ENCODE peak calls at places on chromosomes 3 and 15, in four cellular contexts. G, V, P and T are unnamed samples.

GRCh38 chr3:128551464-128551863 is 58.5 kb upstream of the GATA2 start:
- DNase-seq in G (no peak), V (no peak), P (peak), T (no peak)

GRCh38 chr3:178546079-178546478 is 9.8 kb downstream of the KCNMB2 start:
- DNase-seq in G (no peak), V (no peak), P (no peak), T (no peak)

GRCh38 chr3:66555214-66555844 is 54.5 kb upstream of the LRIG1 start:
- DNase-seq in G (no peak), V (no peak), P (no peak), T (peak)

GRCh38 chr3:65277788-65278187 is 590.0 kb upstream of the ADAMTS9 start:
- DNase-seq in G (no peak), V (peak), P (no peak), T (no peak)

GRCh38 chr3:157261000-157261399 is 101.1 kb upstream of the CCNL1 start:
- DNase-seq in G (no peak), V (no peak), P (no peak), T (no peak)

GRCh38 chr3:153311531-153311930 is 149.5 kb downstream of the RAP2B start:
- DNase-seq in G (no peak), V (no peak), P (no peak), T (no peak)

GRCh38 chr3:171165499-171165921 is 139.0 kb upstream of the SLC2A2 start:
- DNase-seq in G (no peak), V (peak), P (no peak), T (no peak)

GRCh38 chr3:13537926-13538325 is 11.0 kb upstream of the FBLN2 start:
- DNase-seq in G (no peak), V (no peak), P (no peak), T (peak)

GRCh38 chr15:36428102-36428845 is 151.2 kb upstream of the CDIN1 start:
- DNase-seq in G (no peak), V (no peak), P (no peak), T (peak)

GRCh38 chr15:49627407-49627877 is 6.6 kb downstream of the DTWD1 start:
- DNase-seq in G (no peak), V (no peak), P (no peak), T (peak)

GRCh38 chr3:38084019-38084968 is 45.3 kb downstream of the DLEC1 start:
- DNase-seq in G (no peak), V (no peak), P (no peak), T (peak)

GRCh38 chr3:14897266-14897665 is 50.1 kb upstream of the NR2C2 start:
- DNase-seq in G (no peak), V (no peak), P (no peak), T (no peak)

GRCh38 chr3:151228291-151229125 is 25.5 kb upstream of the GPR171 start:
- DNase-seq in G (no peak), V (no peak), P (no peak), T (peak)

GRCh38 chr3:174243194-174243593 is 615.9 kb upstream of the NAALADL2 start:
- DNase-seq in G (no peak), V (no peak), P (no peak), T (peak)

GRCh38 chr15:54017911-54018310 is 39.7 kb downstream of the UNC13C start:
- DNase-seq in G (no peak), V (no peak), P (no peak), T (no peak)

GRCh38 chr3:45848392-45848791 is 6.5 kb upstream of the LZTFL1 start:
- DNase-seq in G (no peak), V (no peak), P (no peak), T (no peak)

GRCh38 chr3:52820741-52821140 is 9.7 kb downstream of the ITIH4 start:
- DNase-seq in G (peak), V (peak), P (peak), T (peak)

GRCh38 chr3:106018929-106019328 is 150.1 kb upstream of the CBLB start:
- DNase-seq in G (no peak), V (no peak), P (no peak), T (no peak)

GRCh38 chr3:160885791-160886286 is 129.8 kb downstream of the PPM1L start:
- DNase-seq in G (no peak), V (peak), P (no peak), T (peak)

GRCh38 chr3:42498791-42499477 is 3.5 kb upstream of the VIPR1 start:
- DNase-seq in G (no peak), V (peak), P (peak), T (no peak)

GRCh38 chr15:49987198-49987785 is 131.7 kb downstream of the ATP8B4 start:
- DNase-seq in G (no peak), V (no peak), P (no peak), T (peak)

GRCh38 chr3:8593022-8593817 is 51.4 kb downstream of the SSUH2 start:
- DNase-seq in G (no peak), V (no peak), P (peak), T (peak)

GRCh38 chr15:84598993-84599392 is 1.8 kb upstream of the ZSCAN2 start:
- DNase-seq in G (no peak), V (peak), P (peak), T (peak)

GRCh38 chr15:82045179-82045891 is 483 bp downstream of the MEX3B start:
- DNase-seq in G (peak), V (peak), P (peak), T (peak)

GRCh38 chr3:131794766-131795381 is 239.9 kb downstream of the CPNE4 start:
- DNase-seq in G (peak), V (peak), P (peak), T (peak)

GRCh38 chr3:143536817-143537535 is 311.3 kb downstream of the SLC9A9 start:
- DNase-seq in G (no peak), V (no peak), P (no peak), T (no peak)

GRCh38 chr3:154954750-154955149 is 125.4 kb upstream of the MME start:
- DNase-seq in G (no peak), V (no peak), P (no peak), T (peak)

GRCh38 chr3:170440346-170440745 is 21.7 kb downstream of the CLDN11 start:
- DNase-seq in G (no peak), V (no peak), P (no peak), T (peak)

GRCh38 chr3:61358364-61358763 is 107.1 kb upstream of the FHIT start:
- DNase-seq in G (no peak), V (no peak), P (no peak), T (peak)

GRCh38 chr3:56467108-56467507 is 1.2 kb downstream of the ERC2 start:
- DNase-seq in G (peak), V (peak), P (peak), T (peak)

GRCh38 chr3:158313344-158313927 is 203.5 kb downstream of the RSRC1 start:
- DNase-seq in G (no peak), V (no peak), P (no peak), T (peak)

GRCh38 chr3:79236488-79236887 is 531.3 kb downstream of the ROBO1 start:
- DNase-seq in G (no peak), V (no peak), P (no peak), T (no peak)

GRCh38 chr15:53833134-53833624 is 73.7 kb upstream of the WDR72 start:
- DNase-seq in G (no peak), V (no peak), P (no peak), T (no peak)

GRCh38 chr15:93968773-93969172 is 262.6 kb upstream of the MCTP2 start:
- DNase-seq in G (no peak), V (no peak), P (no peak), T (no peak)

GRCh38 chr3:52834871-52835501 is at the start of gene MUSTN1:
- DNase-seq in G (peak), V (no peak), P (no peak), T (peak)

GRCh38 chr3:87727783-87728182 is 331.0 kb downstream of the CGGBP1 start:
- DNase-seq in G (no peak), V (peak), P (no peak), T (no peak)

GRCh38 chr3:14879161-14879888 is 60.6 kb downstream of the FGD5 start:
- DNase-seq in G (no peak), V (peak), P (no peak), T (no peak)

GRCh38 chr3:129003578-129004112 is 2.5 kb downstream of the EFCC1 start:
- DNase-seq in G (no peak), V (peak), P (no peak), T (no peak)

GRCh38 chr3:4866841-4867240 is 112.4 kb upstream of the BHLHE40 start:
- DNase-seq in G (no peak), V (no peak), P (no peak), T (peak)

GRCh38 chr3:35500641-35501353 is 138.5 kb upstream of the ARPP21 start:
- DNase-seq in G (no peak), V (no peak), P (no peak), T (no peak)
- H2BK12ac ChIP-seq in G (no peak), V (no peak), P (no peak), T (no peak)

GRCh38 chr3:71456826-71457225 is 126.7 kb downstream of the FOXP1 start:
- DNase-seq in G (no peak), V (no peak), P (no peak), T (no peak)

GRCh38 chr3:71454513-71455423 is 128.8 kb downstream of the FOXP1 start:
- DNase-seq in G (no peak), V (no peak), P (no peak), T (no peak)

GRCh38 chr3:71458895-71459294 is 124.6 kb downstream of the FOXP1 start:
- DNase-seq in G (no peak), V (no peak), P (no peak), T (no peak)

GRCh38 chr3:71453822-71454512 is 129.6 kb downstream of the FOXP1 start:
- DNase-seq in G (no peak), V (no peak), P (no peak), T (no peak)

GRCh38 chr3:71456155-71456554 is 127.4 kb downstream of the FOXP1 start:
- DNase-seq in G (no peak), V (no peak), P (no peak), T (peak)
- H2BK15ac ChIP-seq in G (no peak), V (no peak), P (no peak), T (no peak)

DNA sequence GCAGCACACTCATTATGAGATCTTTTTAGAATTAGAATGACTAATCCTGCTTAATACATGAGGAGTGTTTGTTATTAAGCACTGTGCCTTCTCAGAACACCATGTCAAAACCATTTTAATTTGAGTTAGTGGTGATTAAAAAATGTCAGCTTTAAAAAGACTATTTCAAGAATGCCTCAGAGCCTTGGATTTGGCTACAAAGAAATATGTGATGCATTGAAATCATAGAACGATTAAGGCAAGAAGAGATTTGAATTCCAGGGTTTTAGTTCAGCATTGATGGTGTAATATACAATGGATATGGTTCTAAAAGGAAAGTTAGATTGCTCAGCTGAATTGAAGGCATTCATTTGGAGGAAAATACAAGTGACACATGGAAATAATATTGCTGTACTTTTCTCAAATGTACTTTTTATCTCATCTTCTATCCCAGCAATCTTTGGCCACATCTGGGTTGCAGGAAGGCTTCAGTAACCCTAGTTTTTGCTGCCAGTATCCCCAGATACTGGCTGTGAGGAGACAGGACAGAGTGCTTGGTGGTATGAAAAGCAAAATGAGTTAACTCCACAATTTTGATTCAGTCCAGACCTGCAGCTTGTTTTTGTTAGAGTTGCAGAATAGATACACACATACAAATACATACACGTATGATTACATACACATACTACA is 303.8 kb downstream of the CLSTN2 start:
- DNase-seq in G (no peak), V (no peak), P (no peak), T (no peak)
- H2BK12ac ChIP-seq in G (no peak), V (no peak), P (no peak), T (no peak)

GRCh38 chr15:67707520-67708283 is 117.6 kb upstream of the SKOR1 start:
- DNase-seq in G (no peak), V (peak), P (no peak), T (no peak)

GRCh38 chr15:67708500-67708899 is 116.8 kb upstream of the SKOR1 start:
- DNase-seq in G (no peak), V (no peak), P (no peak), T (no peak)
- H2BK15ac ChIP-seq in G (no peak), V (no peak), P (no peak), T (no peak)

GRCh38 chr15:31215490-31216209 is 111.0 kb upstream of the KLF13 start:
- DNase-seq in G (peak), V (peak), P (peak), T (peak)
- H2BK12ac ChIP-seq in G (no peak), V (no peak), P (peak), T (no peak)

DNA sequence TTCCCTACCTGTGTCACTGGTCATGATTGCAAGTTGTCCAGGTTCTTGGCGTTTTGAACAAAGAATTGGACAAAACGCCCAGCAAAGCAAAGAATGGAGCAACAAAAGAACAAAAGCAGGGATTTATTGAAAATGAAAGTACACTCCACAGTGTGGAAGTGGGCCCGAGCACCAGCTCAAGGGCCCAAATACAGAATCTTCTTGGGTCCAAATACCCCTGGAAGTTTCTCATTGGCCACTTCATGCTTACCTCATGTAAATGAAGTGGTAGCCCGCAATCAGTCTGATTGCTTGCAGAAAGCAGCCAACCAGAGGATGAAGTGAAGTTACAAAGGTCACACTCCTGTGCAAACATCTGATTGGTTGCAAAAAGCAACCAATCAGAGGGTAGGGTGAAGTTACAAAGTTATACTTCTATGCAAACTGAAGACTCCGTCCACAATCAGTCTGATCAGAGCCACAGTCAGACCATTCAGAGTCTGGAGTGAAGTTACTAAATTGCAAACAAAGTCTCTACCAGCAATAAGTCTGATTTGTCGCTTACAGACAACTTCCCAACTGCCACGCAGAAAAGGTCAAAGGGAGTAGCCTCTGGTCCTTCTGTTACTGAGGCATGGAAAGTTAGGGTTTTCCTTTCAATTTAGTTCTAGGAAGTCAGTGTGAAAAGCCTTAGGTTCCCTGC is 8.3 kb upstream of the TM4SF1 start:
- DNase-seq in G (no peak), V (no peak), P (no peak), T (no peak)
- H2BK15ac ChIP-seq in G (no peak), V (no peak), P (no peak), T (no peak)

DNA sequence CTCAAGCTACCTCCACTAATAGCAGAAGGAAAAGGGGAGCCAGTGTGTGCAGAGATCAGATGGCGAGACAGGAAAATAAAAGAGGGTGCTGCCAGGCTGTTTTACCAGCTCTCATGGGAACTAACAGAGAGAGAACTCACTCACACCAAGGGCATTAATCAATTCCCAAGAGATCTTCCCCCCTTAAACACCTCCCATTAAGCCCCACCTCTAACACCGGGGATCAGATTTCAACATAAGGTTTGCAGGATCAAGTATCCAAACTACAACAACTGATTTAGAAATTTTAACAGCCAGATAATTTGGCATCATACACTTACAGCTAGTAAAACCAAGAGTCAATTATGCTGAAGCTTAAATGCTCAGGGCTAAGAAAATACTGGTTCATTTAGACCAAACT is 18.9 kb downstream of the CD200 start:
- DNase-seq in G (no peak), V (no peak), P (no peak), T (no peak)
- H2BK12ac ChIP-seq in G (no peak), V (no peak), P (no peak), T (no peak)

GRCh38 chr3:149539491-149539890 is 65.0 kb downstream of the TM4SF4 start:
- DNase-seq in G (no peak), V (no peak), P (no peak), T (no peak)

GRCh38 chr3:149542375-149543312 is 68.1 kb downstream of the TM4SF4 start:
- DNase-seq in G (no peak), V (no peak), P (no peak), T (peak)

GRCh38 chr3:149538371-149538770 is 63.9 kb downstream of the TM4SF4 start:
- DNase-seq in G (no peak), V (no peak), P (no peak), T (no peak)

GRCh38 chr3:149536429-149536828 is 61.9 kb downstream of the TM4SF4 start:
- DNase-seq in G (peak), V (peak), P (peak), T (peak)

DNA sequence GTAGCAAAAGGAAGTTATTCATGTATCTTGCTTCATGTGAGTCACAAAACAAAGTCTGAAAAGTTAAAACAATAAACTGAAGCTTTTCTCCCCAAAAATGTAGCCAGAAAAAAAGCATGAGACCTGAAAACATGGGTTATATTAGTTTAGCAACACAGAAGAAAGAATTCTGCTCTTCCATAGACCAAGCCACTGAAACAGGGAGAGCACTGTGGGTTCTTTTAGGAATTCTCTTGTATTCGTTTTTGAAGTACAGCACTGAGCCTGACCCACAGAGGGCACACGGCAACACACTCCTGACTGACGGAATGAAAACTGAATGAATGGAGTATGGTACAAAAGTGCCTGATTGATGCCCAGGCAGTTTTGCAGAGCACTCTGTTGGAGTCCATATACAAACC is 66.6 kb downstream of the TM4SF4 start:
- DNase-seq in G (no peak), V (no peak), P (no peak), T (no peak)
- H2BK15ac ChIP-seq in G (no peak), V (no peak), P (no peak), T (no peak)

DNA sequence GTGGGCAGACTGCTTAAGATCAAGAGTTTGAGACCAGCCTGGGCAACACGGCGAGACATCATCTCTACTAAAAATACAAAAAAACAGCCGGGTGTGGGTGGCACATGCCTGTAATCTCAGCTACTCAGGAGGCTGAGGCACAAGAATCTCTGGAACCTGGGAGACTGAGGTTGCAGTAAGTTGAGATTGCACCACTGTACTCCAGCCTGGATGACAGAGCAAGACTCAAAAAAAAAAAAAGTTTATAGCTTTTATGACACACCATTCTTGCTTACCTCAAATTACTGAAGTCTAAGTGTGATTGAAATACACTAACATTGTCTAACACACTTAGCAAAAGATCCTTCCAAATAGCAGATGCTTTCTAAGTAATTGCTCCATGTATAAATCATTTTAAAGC is 207.6 kb downstream of the STAG1 start:
- DNase-seq in G (no peak), V (no peak), P (no peak), T (peak)
- H2BK12ac ChIP-seq in G (no peak), V (no peak), P (no peak), T (no peak)